ENCODE peak calls at places on chromosomes 4 and X, in seven cellular contexts. G is hippocampal formation, T is BJ, F is glutamatergic neuron, L is NCI-H1092 treated with DMSO at 0.1 percent for 48 hours, A is bronchial epithelial cell, I is retina. W is an unnamed sample.

GRCh38 chrX:45479835-45480422 is 279.3 kb upstream of the DIPK2B start:
- DNase-seq in I (no peak), A (peak), G (no peak), F (no peak), T (peak), L (no peak), W (peak)

GRCh38 chr4:146477054-146477453 is 44.7 kb downstream of the SLC10A7 start:
- DNase-seq in F (no peak), L (no peak), I (no peak), T (no peak), A (peak), G (no peak), W (no peak)

GRCh38 chrX:23505531-23506303 is 161.6 kb upstream of the PRDX4 start:
- DNase-seq in G (no peak), F (no peak), T (no peak), I (no peak), L (no peak), A (no peak), W (no peak)

GRCh38 chr4:142815834-142816233 is 30.3 kb downstream of the INPP4B start:
- DNase-seq in F (no peak), A (peak), G (no peak), L (no peak), I (no peak), T (peak), W (peak)

GRCh38 chrX:46710425-46710824 is 48.5 kb downstream of the SLC9A7 start:
- DNase-seq in T (no peak), F (no peak), A (peak), I (no peak), G (no peak), L (no peak), W (peak)

GRCh38 chr4:108036252-108036651 is 46.6 kb downstream of the HADH start:
- DNase-seq in F (no peak), T (no peak), G (no peak), A (no peak), L (no peak), I (no peak), W (no peak)

GRCh38 chr4:183266386-183266785 is 53.7 kb downstream of the CLDN22 start:
- DNase-seq in T (no peak), G (no peak), L (no peak), A (no peak), I (no peak), F (no peak), W (no peak)

GRCh38 chr4:186723207-186724047 is at the start of gene FAT1:
- DNase-seq in G (peak), T (no peak), F (peak), I (peak), L (peak), A (no peak), W (no peak)

GRCh38 chr4:7771541-7772507 is 167.8 kb downstream of the AFAP1 start:
- DNase-seq in A (no peak), F (no peak), G (no peak), T (no peak), I (no peak), L (no peak), W (no peak)

GRCh38 chr4:2343476-2343875 is 75.0 kb downstream of the ZFYVE28 start:
- DNase-seq in G (no peak), T (no peak), I (no peak), L (no peak), A (no peak), F (no peak), W (no peak)

GRCh38 chrX:114841051-114841450 is 176.4 kb downstream of the IL13RA2 start:
- DNase-seq in A (peak), G (no peak), T (peak), L (no peak), F (no peak), I (no peak), W (no peak)

GRCh38 chr4:23279377-23279988 is 586.7 kb downstream of the GBA3 start:
- DNase-seq in I (no peak), F (no peak), A (peak), T (no peak), G (no peak), L (no peak), W (peak)

GRCh38 chrX:108537005-108537404 is 97.4 kb downstream of the COL4A5 start:
- DNase-seq in I (peak), A (peak), T (no peak), G (no peak), L (peak), F (no peak), W (no peak)

GRCh38 chrX:16839852-16840460 is 30.2 kb downstream of the RBBP7 start:
- DNase-seq in A (peak), F (no peak), I (no peak), T (peak), L (no peak), G (no peak), W (peak)

GRCh38 chr4:174523003-174523693 is 860 bp upstream of the HPGD start:
- DNase-seq in G (no peak), L (no peak), A (peak), F (no peak), T (no peak), I (no peak), W (no peak)

GRCh38 chrX:38804481-38805293 is 3.4 kb downstream of the MID1IP1 start:
- DNase-seq in L (peak), T (no peak), A (no peak), F (peak), I (peak), G (peak), W (peak)

W was measured in foreskin keratinocyte.